ENCODE peak calls at places on chromosomes 5 and 9, in ten cellular contexts. K is neuronal stem cell; V is CD8-positive, alpha-beta memory T cell; T is aorta; S is testis; X is IMR-90; W is upper lobe of right lung; J is psoas muscle; Z is GM23248; O is adrenal gland. U is an unnamed sample.

GRCh38 chr9:124218438-124219289 is 39.1 kb upstream of the NEK6 start:
- DNase-seq in V (no peak), W (peak; percentile 76), J (peak; percentile 32), Z (peak; percentile 78), S (peak; percentile 45), T (peak; percentile 85), X (peak; percentile 66), O (peak; percentile 59), K (no peak), U (no peak)

GRCh38 chr9:89701221-89701798 is 96.5 kb downstream of the GADD45G start:
- DNase-seq in J (no peak), V (peak; percentile 47), Z (no peak), O (no peak), W (peak; percentile 67), X (no peak), S (no peak), K (no peak), T (no peak), U (no peak)

GRCh38 chr9:134325096-134325812 is 1.0 kb upstream of the RXRA start:
- DNase-seq in O (peak; percentile 63), V (peak; percentile 30), T (peak; percentile 67), S (peak; percentile 58), K (no peak), Z (peak; percentile 82), J (peak; percentile 65), W (peak; percentile 85), X (peak; percentile 49), U (peak; percentile 63)

GRCh38 chr5:143206194-143207053 is 197.1 kb downstream of the NR3C1 start:
- DNase-seq in T (no peak), J (no peak), X (no peak), V (no peak), K (no peak), W (no peak), Z (no peak), O (no peak), S (no peak), U (no peak)

GRCh38 chr5:115246361-115246991 is 16.2 kb downstream of the PGGT1B start:
- DNase-seq in S (no peak), V (peak; percentile 27), Z (peak; percentile 64), W (no peak), K (peak; percentile 26), T (no peak), X (peak; percentile 48), O (no peak), J (no peak), U (peak; percentile 58)

GRCh38 chr5:149519624-149520023 is 31.6 kb downstream of the CSNK1A1 start:
- DNase-seq in S (no peak), W (no peak), Z (no peak), K (no peak), O (no peak), X (no peak), T (no peak), V (no peak), J (no peak), U (peak; percentile 20)

GRCh38 chr9:120924698-120925534 is 1.7 kb downstream of the TRAF1 start:
- DNase-seq in K (no peak), S (no peak), Z (no peak), J (no peak), W (no peak), V (no peak), T (no peak), O (no peak), X (peak; percentile 35), U (no peak)

GRCh38 chr5:140364472-140364765 is 4.4 kb downstream of the SLC4A9 start:
- DNase-seq in T (no peak), Z (no peak), V (no peak), O (no peak), S (no peak), K (no peak), J (no peak), W (no peak), X (no peak), U (no peak)

GRCh38 chr9:89015330-89015729 is 24.1 kb downstream of the S1PR3 start:
- DNase-seq in J (no peak), O (no peak), K (no peak), T (no peak), S (no peak), W (no peak), Z (no peak), X (no peak), V (no peak), U (no peak)

GRCh38 chr5:99544326-99544725 is 615.5 kb upstream of the CHD1 start:
- DNase-seq in W (no peak), K (no peak), V (no peak), J (no peak), S (no peak), Z (no peak), O (no peak), T (no peak), X (no peak), U (no peak)

DNA sequence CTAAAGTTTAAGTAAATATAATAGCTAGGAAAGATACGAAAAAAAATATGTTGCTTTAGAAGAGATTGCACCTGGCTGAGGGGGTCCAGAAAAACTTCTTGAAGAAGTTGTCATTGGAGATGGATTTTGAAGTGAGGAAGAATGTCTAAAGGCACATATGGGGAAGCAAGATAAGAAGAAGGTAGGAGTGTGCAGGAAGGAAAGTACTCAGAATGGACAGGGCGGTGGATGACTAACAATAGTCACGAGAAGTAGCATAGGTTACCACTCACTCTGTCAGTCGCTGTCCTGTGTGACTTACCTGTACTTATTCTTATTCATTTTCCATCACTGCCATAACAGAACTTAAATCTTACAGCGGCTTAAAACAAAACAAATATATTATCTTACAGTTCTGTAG is 251.6 kb downstream of the GRIA1 start:
- DNase-seq in K (no peak), O (no peak), Z (no peak), X (no peak), S (no peak), T (no peak), J (no peak), W (no peak), V (no peak), U (no peak)
- H3K4me3 ChIP-seq in K (no peak overlapping the region), O (no peak overlapping the region), Z (no peak overlapping the region), X (no peak overlapping the region), S (no peak overlapping the region), T (no peak overlapping the region), J (no peak overlapping the region), W (no peak overlapping the region), V (no peak overlapping the region), U (no peak overlapping the region)

GRCh38 chr5:141814064-141814982 is 63.9 kb downstream of the PCDH1 start:
- DNase-seq in K (peak; percentile 64), J (peak; percentile 34), T (no peak), W (peak; percentile 83), O (peak; percentile 55), X (no peak), V (no peak), S (peak; percentile 44), Z (peak; percentile 49), U (peak; percentile 70)
- H3K27me3 ChIP-seq in K (no peaks in the 10 kb centered on the region), J (no peaks in the 10 kb centered on the region), T (no peaks in the 10 kb centered on the region), W (peaks cover 9% of the 10 kb centered on the region), O (no peaks in the 10 kb centered on the region), X (peaks cover 61% of the 10 kb centered on the region), V (peaks cover 10% of the 10 kb centered on the region), S (no peaks in the 10 kb centered on the region), Z (peaks cover 24% of the 10 kb centered on the region), U (peaks cover 36% of the 10 kb centered on the region)

GRCh38 chr5:151094861-151095260 is 14.0 kb upstream of the TNIP1 start:
- DNase-seq in V (no peak), X (no peak), S (peak; percentile 37), O (no peak), Z (peak; percentile 39), K (no peak), W (no peak), J (no peak), T (no peak), U (peak; percentile 77)
- H3K4me1 ChIP-seq in V (peaks cover 58% of the 10 kb centered on the region), X (peaks cover 22% of the 10 kb centered on the region), S (peaks cover 28% of the 10 kb centered on the region), O (peaks cover 42% of the 10 kb centered on the region), Z (peaks cover 35% of the 10 kb centered on the region), K (peaks cover 5% of the 10 kb centered on the region), W (peaks cover 72% of the 10 kb centered on the region), J (peaks cover 45% of the 10 kb centered on the region), T (no peaks in the 10 kb centered on the region), U (peaks cover 17% of the 10 kb centered on the region)

GRCh38 chr5:95283022-95283615 is 1.8 kb downstream of the MCTP1 start:
- DNase-seq in S (no peak), V (no peak), O (no peak), K (no peak), J (no peak), X (no peak), W (no peak), T (no peak), Z (no peak), U (no peak)
- H3K4me3 ChIP-seq in S (no peak overlapping the region), V (no peak overlapping the region), O (peak overlapping the region; percentile 59), K (no peak overlapping the region), J (peak overlapping the region; percentile 69), X (no peak overlapping the region), W (peak overlapping the region; percentile 58), T (no peak overlapping the region), Z (no peak overlapping the region), U (peak overlapping the region; percentile 53)

U was measured in cardiac muscle cell.